ENCODE peak calls at places on chromosomes 5 and 9, in nine cellular contexts. Y, F, D, M, K, R, I, P and U are unnamed samples.

GRCh38 chr9:127862075-127863011 is 7.9 kb upstream of the ENG start:
- DNase-seq in Y (no peak), F (peak; percentile 93), D (peak; percentile 80), M (no peak), K (peak; percentile 57), R (peak; percentile 87), I (no peak), P (peak; percentile 97), U (peak; percentile 63)

GRCh38 chr9:119951090-119951489 is 581.9 kb upstream of the BRINP1 start:
- DNase-seq in Y (no peak), F (no peak), D (no peak), M (no peak), K (no peak), R (no peak), I (peak; percentile 68), P (no peak), U (no peak)

GRCh38 chr9:111527347-111527746 is 2.4 kb downstream of the ZNF483 start:
- DNase-seq in Y (no peak), F (no peak), D (no peak), M (no peak), K (no peak), R (no peak), I (no peak), P (no peak), U (no peak)

GRCh38 chr5:33470544-33470943 is 29.8 kb downstream of the TARS1 start:
- DNase-seq in Y (no peak), F (no peak), D (no peak), M (peak; percentile 30), K (no peak), R (no peak), I (no peak), P (peak; percentile 18), U (no peak)

GRCh38 chr9:136451221-136451877 is 11.7 kb upstream of the INPP5E start:
- DNase-seq in Y (no peak), F (no peak), D (no peak), M (no peak), K (no peak), R (no peak), I (no peak), P (no peak), U (no peak)

GRCh38 chr5:6750142-6750840 is 37.1 kb downstream of the TENT4A start:
- DNase-seq in Y (no peak), F (no peak), D (peak; percentile 20), M (no peak), K (no peak), R (peak; percentile 44), I (no peak), P (no peak), U (no peak)

GRCh38 chr5:125612356-125613149 is 810.7 kb upstream of the GRAMD2B start:
- DNase-seq in Y (no peak), F (no peak), D (no peak), M (no peak), K (no peak), R (peak; percentile 60), I (no peak), P (no peak), U (no peak)

GRCh38 chr5:35083150-35083549 is 35.4 kb upstream of the AGXT2 start:
- DNase-seq in Y (no peak), F (no peak), D (no peak), M (no peak), K (no peak), R (no peak), I (no peak), P (no peak), U (no peak)

GRCh38 chr5:58582411-58583393 is at the start of gene RAB3C:
- DNase-seq in Y (peak; percentile 87), F (peak; percentile 94), D (peak; percentile 88), M (peak; percentile 89), K (peak; percentile 92), R (peak; percentile 77), I (peak; percentile 35), P (peak; percentile 88), U (peak; percentile 23)

GRCh38 chr5:53991942-53992341 is 318.4 kb downstream of the ARL15 start:
- DNase-seq in Y (no peak), F (no peak), D (no peak), M (no peak), K (no peak), R (no peak), I (no peak), P (no peak), U (no peak)

GRCh38 chr5:7897014-7897600 is 28.2 kb downstream of the MTRR start:
- DNase-seq in Y (no peak), F (no peak), D (no peak), M (peak; percentile 27), K (no peak), R (no peak), I (no peak), P (peak; percentile 35), U (no peak)

GRCh38 chr5:168710706-168711105 is 131.5 kb upstream of the PANK3 start:
- DNase-seq in Y (no peak), F (no peak), D (no peak), M (no peak), K (no peak), R (no peak), I (no peak), P (no peak), U (no peak)

GRCh38 chr5:1336749-1337489 is 8.0 kb downstream of the CLPTM1L start:
- DNase-seq in Y (no peak), F (no peak), D (no peak), M (no peak), K (no peak), R (no peak), I (no peak), P (no peak), U (no peak)

GRCh38 chr5:71651554-71651953 is 64.4 kb downstream of the MCCC2 start:
- DNase-seq in Y (no peak), F (no peak), D (no peak), M (no peak), K (no peak), R (no peak), I (no peak), P (no peak), U (no peak)

GRCh38 chr9:133031496-133031911 is 707 bp downstream of the GTF3C5 start:
- DNase-seq in Y (no peak), F (no peak), D (peak; percentile 20), M (no peak), K (no peak), R (peak; percentile 22), I (no peak), P (peak; percentile 88), U (no peak)
- TF ChIP-seq POLR2AphosphoS5 in Y (no peak), F (no peak), D (no peak), M (no peak), K (no peak), R (no peak), I (no peak), P (peak; percentile 66), U (no peak)

GRCh38 chr9:113544001-113544340 is 80.4 kb downstream of the RGS3 start:
- DNase-seq in Y (no peak), F (no peak), D (peak; percentile 5), M (no peak), K (no peak), R (no peak), I (no peak), P (no peak), U (no peak)

GRCh38 chr9:113547501-113547900 is 84.0 kb downstream of the RGS3 start:
- DNase-seq in Y (no peak), F (no peak), D (peak; percentile 8), M (no peak), K (no peak), R (no peak), I (no peak), P (no peak), U (no peak)

GRCh38 chr9:113546566-113546965 is 83.0 kb downstream of the RGS3 start:
- DNase-seq in Y (no peak), F (no peak), D (peak; percentile 5), M (no peak), K (no peak), R (peak; percentile 50), I (no peak), P (no peak), U (no peak)

GRCh38 chr9:113545068-113545467 is 81.5 kb downstream of the RGS3 start:
- DNase-seq in Y (no peak), F (no peak), D (peak; percentile 31), M (no peak), K (no peak), R (peak; percentile 37), I (no peak), P (no peak), U (no peak)

GRCh38 chr9:113548221-113549041 is 84.9 kb downstream of the RGS3 start:
- DNase-seq in Y (no peak), F (peak; percentile 84), D (peak; percentile 74), M (no peak), K (peak; percentile 62), R (peak; percentile 77), I (no peak), P (peak; percentile 20), U (no peak)
- TF ChIP-seq POLR2AphosphoS5 in Y (no peak), F (peak; percentile 13), D (no peak), M (no peak), K (no peak), R (no peak), I (no peak), P (no peak), U (no peak)

DNA sequence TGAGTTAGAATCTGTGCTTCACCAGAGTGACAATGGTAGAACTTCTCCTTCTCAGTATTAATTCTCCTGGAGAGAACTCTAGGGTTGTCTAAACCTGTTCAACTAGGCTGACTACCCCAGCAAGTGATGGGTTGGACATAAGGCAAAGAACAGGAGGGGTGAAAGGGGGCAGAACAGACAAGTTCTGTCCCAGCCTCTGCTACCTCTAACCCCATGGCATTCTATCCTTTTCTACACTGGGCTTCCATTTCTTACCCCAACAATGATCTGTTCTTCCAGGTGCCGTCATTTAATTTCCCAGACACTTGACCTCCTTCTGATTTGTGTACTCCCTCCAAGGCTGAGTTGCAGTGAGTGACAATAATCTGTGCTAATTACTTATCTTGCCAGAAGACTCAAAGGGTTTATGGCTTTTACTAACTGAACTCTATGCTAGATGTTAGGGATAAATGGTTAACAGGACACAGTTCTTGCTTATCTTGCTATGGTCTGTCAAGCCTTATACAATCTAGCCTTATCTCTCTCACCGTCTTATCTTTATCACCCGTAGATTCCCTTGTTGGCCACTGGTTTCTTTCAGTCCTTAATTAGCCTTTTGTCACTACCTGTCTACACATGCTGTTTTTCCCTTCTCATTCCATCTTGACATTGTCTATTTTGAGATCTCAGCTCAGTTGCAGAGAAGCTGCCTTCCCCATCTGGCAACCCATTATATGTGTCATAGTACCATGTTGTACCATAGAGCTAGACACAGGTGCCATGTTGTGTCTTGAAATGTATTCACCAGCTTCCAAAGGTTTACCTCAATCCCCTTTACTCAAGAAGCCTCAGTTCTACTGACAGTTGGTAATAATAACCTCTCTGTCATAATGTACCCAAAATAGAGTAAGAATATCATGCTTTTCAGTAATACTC is 10.0 kb upstream of the MATR3 start:
- DNase-seq in Y (no peak), F (no peak), D (no peak), M (no peak), K (no peak), R (no peak), I (no peak), P (no peak), U (no peak)
- TF ChIP-seq POLR2AphosphoS5 in Y (no peak), F (no peak), D (no peak), M (no peak), K (no peak), R (no peak), I (no peak), P (no peak), U (peak; percentile 45)

DNA sequence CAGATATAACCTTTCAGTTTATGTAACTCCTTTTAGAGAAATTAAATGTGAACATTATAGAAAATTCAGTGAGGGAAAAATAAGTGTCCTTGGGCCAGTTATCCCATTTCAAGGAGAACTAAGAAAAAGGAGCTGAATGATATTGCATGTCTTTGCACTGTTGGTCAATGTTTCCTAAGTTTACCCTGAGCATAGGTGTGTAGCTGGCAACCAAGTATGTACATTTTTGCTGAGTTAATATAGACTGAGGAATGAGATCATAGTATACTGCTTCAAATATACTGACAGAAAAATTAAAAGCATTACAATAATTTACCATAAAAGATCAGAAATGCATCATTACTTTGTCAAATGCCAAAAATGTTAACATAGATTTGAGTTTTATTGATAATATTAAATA is 2128.7 kb upstream of the C9orf72 start:
- DNase-seq in Y (no peak), F (no peak), D (no peak), M (no peak), K (no peak), R (no peak), I (no peak), P (no peak), U (no peak)
- TF ChIP-seq POLR2AphosphoS5 in Y (no peak), F (no peak), D (no peak), M (no peak), K (no peak), R (no peak), I (no peak), P (no peak), U (no peak)